ENCODE peak calls at places on chromosomes 4 and X, in five cellular contexts. M is GM06990, T is mammary epithelial cell, V is ascending aorta, D is cardiac muscle cell. H is an unnamed sample. For H3K27me3, the result is how much of the 10 kb centered on the place peaks cover.

GRCh38 chrX:148504412-148504950 is 4.1 kb downstream of the AFF2 start:
- DNase-seq in M (no peak), T (no peak), V (no peak), D (peak), H (no peak)

GRCh38 chr4:78528327-78528726 is 23.2 kb upstream of the ANXA3 start:
- DNase-seq in M (no peak), T (no peak), V (no peak), D (no peak), H (no peak)

GRCh38 chr4:173013232-173013932 is 155.2 kb upstream of the GALNT7 start:
- DNase-seq in M (no peak), T (no peak), V (no peak), D (peak), H (no peak)

GRCh38 chr4:119615068-119615744 is 13.4 kb downstream of the PDE5A start:
- DNase-seq in M (no peak), T (no peak), V (no peak), D (no peak), H (no peak)

GRCh38 chrX:53224860-53225797 is at the start of gene KDM5C:
- DNase-seq in M (peak), T (peak), V (peak), D (peak), H (peak)

GRCh38 chr4:111960241-111960667 is 185.0 kb upstream of the FAM241A start:
- DNase-seq in M (peak), T (peak), V (no peak), D (no peak), H (no peak)

GRCh38 chr4:174697164-174697563 is 131.9 kb downstream of the GLRA3 start:
- DNase-seq in M (no peak), T (no peak), V (no peak), D (no peak), H (no peak)

GRCh38 chr4:112270643-112271484 is 14.8 kb downstream of the TIFA start:
- DNase-seq in M (no peak), T (peak), V (no peak), D (no peak), H (no peak)

GRCh38 chr4:61004651-61005170 is 195.4 kb upstream of the ADGRL3 start:
- DNase-seq in M (no peak), T (peak), V (no peak), D (no peak), H (no peak)

GRCh38 chr4:96149911-96150310 is 310.0 kb downstream of the PDHA2 start:
- DNase-seq in M (no peak), T (no peak), V (no peak), D (no peak), H (no peak)

GRCh38 chrX:88603237-88603636 is 143.8 kb upstream of the CPXCR1 start:
- DNase-seq in M (no peak), T (no peak), V (no peak), D (no peak), H (no peak)

GRCh38 chrX:37921758-37922157 is 74.4 kb upstream of the DYNLT3 start:
- DNase-seq in M (no peak), T (peak), V (no peak), D (no peak), H (no peak)

GRCh38 chr4:40719008-40719623 is 30.6 kb upstream of the NSUN7 start:
- DNase-seq in M (no peak), T (peak), V (no peak), D (peak), H (no peak)

GRCh38 chrX:14932136-14932535 is 58.9 kb downstream of the MOSPD2 start:
- DNase-seq in M (no peak), T (no peak), V (no peak), D (no peak), H (no peak)
- H3K27me3 ChIP-seq in M (under half), T (under half), V (under half), D (under half), H (under half)

GRCh38 chrX:115561605-115562491 is 874 bp downstream of the PLS3 start:
- DNase-seq in M (peak), T (peak), V (no peak), D (peak), H (peak)

GRCh38 chrX:115562492-115562872 is 1.5 kb downstream of the PLS3 start:
- DNase-seq in M (no peak), T (peak), V (no peak), D (peak), H (no peak)

GRCh38 chrX:115564243-115564642 is 3.3 kb downstream of the PLS3 start:
- DNase-seq in M (no peak), T (peak), V (no peak), D (no peak), H (no peak)

GRCh38 chrX:115565888-115566287 is 4.9 kb downstream of the PLS3 start:
- DNase-seq in M (no peak), T (no peak), V (no peak), D (no peak), H (no peak)

GRCh38 chrX:115563633-115564182 is 2.7 kb downstream of the PLS3 start:
- DNase-seq in M (peak), T (no peak), V (no peak), D (no peak), H (no peak)
- H3K27me3 ChIP-seq in M (under half), T (under half), V (under half), D (under half), H (half or more)

GRCh38 chrX:119984652-119985051 is 41.1 kb upstream of the NKAP start:
- DNase-seq in M (no peak), T (no peak), V (no peak), D (no peak), H (no peak)

GRCh38 chrX:119990409-119990994 is 47.0 kb upstream of the NKAP start:
- DNase-seq in M (no peak), T (no peak), V (no peak), D (no peak), H (no peak)

GRCh38 chrX:119990995-119991787 is 47.6 kb upstream of the NKAP start:
- DNase-seq in M (no peak), T (no peak), V (no peak), D (no peak), H (no peak)

GRCh38 chrX:119986203-119986602 is 42.7 kb upstream of the NKAP start:
- DNase-seq in M (no peak), T (no peak), V (no peak), D (no peak), H (no peak)

DNA sequence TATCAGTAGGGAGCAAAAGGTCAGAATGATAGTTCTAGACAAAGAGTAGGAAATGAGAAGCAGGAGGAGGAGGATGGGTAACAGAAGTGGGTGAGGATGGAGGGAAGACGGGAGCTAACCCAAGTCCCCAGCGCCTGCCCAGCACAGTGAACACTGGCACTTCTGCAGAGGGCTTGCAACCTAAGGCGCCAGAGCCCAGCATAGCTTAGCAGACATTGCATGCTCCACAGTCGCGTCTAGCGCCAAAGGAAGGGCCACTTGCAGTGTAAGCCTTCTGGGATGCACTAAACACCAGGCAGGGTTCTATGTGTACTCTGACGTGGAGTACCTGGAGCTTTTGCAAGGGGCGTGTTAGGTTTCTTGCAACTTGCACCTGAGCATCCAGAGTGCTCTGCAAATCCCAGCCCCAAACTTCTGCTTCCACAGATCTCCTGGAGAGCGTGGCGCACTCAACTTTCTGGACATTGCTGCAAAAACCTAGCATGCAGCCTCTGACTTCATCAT is 46.4 kb upstream of the NKAP start:
- DNase-seq in M (no peak), T (no peak), V (no peak), D (peak), H (no peak)
- H3K27me3 ChIP-seq in M (under half), T (under half), V (under half), D (half or more), H (half or more)

GRCh38 chrX:25011589-25012432 is 4.0 kb downstream of the ARX start:
- DNase-seq in M (no peak), T (no peak), V (no peak), D (no peak), H (no peak)

GRCh38 chrX:25012793-25013592 is 2.8 kb downstream of the ARX start:
- DNase-seq in M (peak), T (no peak), V (no peak), D (no peak), H (no peak)

GRCh38 chrX:25009407-25009806 is 6.4 kb downstream of the ARX start:
- DNase-seq in M (no peak), T (no peak), V (no peak), D (no peak), H (no peak)

GRCh38 chrX:25012433-25012735 is 3.4 kb downstream of the ARX start:
- DNase-seq in M (no peak), T (no peak), V (no peak), D (peak), H (no peak)

GRCh38 chrX:25010784-25011588 is 4.8 kb downstream of the ARX start:
- DNase-seq in M (no peak), T (no peak), V (no peak), D (no peak), H (no peak)
- H3K27me3 ChIP-seq in M (under half), T (under half), V (under half), D (half or more), H (half or more)

GRCh38 chr4:26344901-26345300 is 24.1 kb downstream of the RBPJ start:
- DNase-seq in M (no peak), T (no peak), V (no peak), D (no peak), H (no peak)

GRCh38 chr4:26345541-26345940 is 24.7 kb downstream of the RBPJ start:
- DNase-seq in M (no peak), T (no peak), V (no peak), D (no peak), H (no peak)

GRCh38 chr4:26343041-26343403 is 22.2 kb downstream of the RBPJ start:
- DNase-seq in M (no peak), T (peak), V (no peak), D (no peak), H (no peak)

GRCh38 chr4:26349496-26349895 is 28.7 kb downstream of the RBPJ start:
- DNase-seq in M (no peak), T (no peak), V (no peak), D (no peak), H (no peak)

DNA sequence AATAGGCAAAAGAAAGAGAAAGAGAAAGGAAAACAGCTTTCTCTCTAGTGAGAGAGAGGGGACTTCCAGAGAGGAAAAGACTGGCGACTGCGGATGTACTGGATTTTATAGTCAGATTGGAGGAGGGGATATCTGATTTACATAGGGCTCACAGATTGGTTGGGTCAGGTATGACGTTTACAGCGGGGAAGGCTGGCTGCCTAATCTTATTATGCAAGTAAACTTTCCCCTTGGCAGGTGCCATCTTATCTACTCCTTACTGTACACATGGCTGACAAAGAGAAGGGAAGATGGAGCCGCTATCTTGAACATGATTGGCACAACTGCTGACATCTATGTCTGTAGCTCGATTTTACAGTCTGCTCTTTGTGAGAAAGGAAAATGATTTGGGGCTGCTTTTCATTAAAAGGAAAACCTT is 25.4 kb downstream of the RBPJ start:
- DNase-seq in M (no peak), T (no peak), V (no peak), D (no peak), H (no peak)
- H3K27me3 ChIP-seq in M (under half), T (under half), V (under half), D (under half), H (under half)